ENCODE peak calls at places on chromosomes 13 and 19, in eight cellular contexts. Q, T, G, J, L, Y, N and A are unnamed samples.

GRCh38 chr19:10043286-10043927 is 30.1 kb downstream of the RDH8 start:
- DNase-seq in L (no peak), Y (no peak), N (peak; percentile 17), G (peak; percentile 10), J (peak; percentile 60), Q (no peak), T (no peak), A (no peak)

GRCh38 chr19:54035215-54036178 is 28.2 kb downstream of the VSTM1 start:
- DNase-seq in T (no peak), G (peak; percentile 87), J (peak; percentile 88), Y (no peak), N (peak; percentile 83), Q (no peak), L (no peak), A (peak; percentile 75)

GRCh38 chr19:35509018-35509652 is 4.3 kb downstream of the DMKN start:
- DNase-seq in T (peak; percentile 37), N (no peak), L (no peak), Q (peak; percentile 33), G (no peak), Y (no peak), J (no peak), A (peak; percentile 79)

GRCh38 chr19:2475018-2475701 is 767 bp upstream of the GADD45B start:
- DNase-seq in N (no peak), L (no peak), Q (peak; percentile 68), J (peak; percentile 80), T (peak; percentile 54), Y (peak; percentile 80), G (peak; percentile 73), A (no peak)

GRCh38 chr13:26895081-26895807 is 134.7 kb upstream of the GPR12 start:
- DNase-seq in T (no peak), G (peak; percentile 13), Q (no peak), J (peak; percentile 47), N (no peak), L (no peak), Y (no peak), A (no peak)

GRCh38 chr13:112065867-112066623 is 904 bp upstream of the SOX1 start:
- DNase-seq in Q (no peak), J (no peak), T (no peak), L (no peak), N (no peak), Y (no peak), G (no peak), A (no peak)

GRCh38 chr13:43484432-43485225 is 302.1 kb downstream of the ENOX1 start:
- DNase-seq in T (no peak), J (no peak), Q (no peak), L (no peak), Y (no peak), N (no peak), G (no peak), A (no peak)

GRCh38 chr19:33098023-33098652 is 17.2 kb downstream of the GPATCH1 start:
- DNase-seq in L (no peak), Y (no peak), J (peak; percentile 37), N (no peak), T (no peak), Q (no peak), G (no peak), A (peak; percentile 88)

GRCh38 chr19:14135985-14136508 is 342 bp downstream of the ASF1B start:
- DNase-seq in J (no peak), G (no peak), Q (no peak), T (no peak), Y (no peak), N (no peak), L (no peak), A (no peak)

GRCh38 chr13:26022538-26023292 is 29.1 kb downstream of the SHISA2 start:
- DNase-seq in T (peak; percentile 73), Y (peak; percentile 74), N (peak; percentile 4), J (peak; percentile 56), G (peak; percentile 57), Q (no peak), L (peak; percentile 75), A (peak; percentile 58)

GRCh38 chr13:21148557-21149258 is 27.6 kb downstream of the SKA3 start:
- DNase-seq in J (no peak), T (no peak), G (no peak), Q (no peak), L (no peak), Y (no peak), N (no peak), A (no peak)

GRCh38 chr13:100588350-100589177 is at the start of gene GGACT:
- DNase-seq in N (no peak), Y (peak; percentile 73), L (peak; percentile 69), J (peak; percentile 51), G (peak; percentile 77), Q (peak; percentile 89), T (peak; percentile 77), A (peak; percentile 32)

GRCh38 chr19:35903550-35904179 is 1.3 kb downstream of the HCST start:
- DNase-seq in J (peak; percentile 89), T (peak; percentile 64), N (no peak), L (no peak), G (peak; percentile 7), Y (peak; percentile 87), Q (peak; percentile 99), A (peak; percentile 37)

GRCh38 chr13:93521307-93521706 is 294.7 kb downstream of the GPC6 start:
- DNase-seq in G (no peak), L (no peak), Q (no peak), Y (no peak), J (no peak), N (no peak), T (no peak), A (no peak)

GRCh38 chr19:4803736-4804695 is 12.5 kb downstream of the FEM1A start:
- DNase-seq in Q (peak; percentile 46), N (no peak), T (peak; percentile 87), G (peak; percentile 76), L (peak; percentile 63), J (peak; percentile 77), Y (no peak), A (no peak)

GRCh38 chr13:32150794-32151193 is 119.2 kb downstream of the FRY start:
- DNase-seq in G (no peak), Y (peak; percentile 78), N (peak; percentile 82), T (no peak), L (no peak), Q (no peak), J (no peak), A (no peak)

GRCh38 chr19:8148410-8149231 is 771 bp downstream of the FBN3 start:
- DNase-seq in T (peak; percentile 76), J (no peak), Q (no peak), G (no peak), L (no peak), Y (no peak), N (no peak), A (no peak)

GRCh38 chr19:46115396-46116109 is 8.9 kb downstream of the IGFL3 start:
- DNase-seq in L (no peak), Y (no peak), T (no peak), N (no peak), Q (peak; percentile 31), J (peak; percentile 73), G (no peak), A (peak; percentile 93)

GRCh38 chr13:34587586-34587985 is 354.5 kb upstream of the NBEA start:
- DNase-seq in Q (no peak), N (no peak), T (no peak), G (no peak), Y (no peak), J (no peak), L (no peak), A (no peak)

GRCh38 chr13:50353651-50354415 is 338.6 kb downstream of the KCNRG start:
- DNase-seq in N (peak; percentile 21), Y (no peak), G (no peak), Q (no peak), L (no peak), J (peak; percentile 85), T (no peak), A (peak; percentile 93)

GRCh38 chr13:106942558-106942957 is 374.6 kb upstream of the ARGLU1 start:
- DNase-seq in J (no peak), Y (no peak), G (no peak), Q (no peak), N (no peak), T (no peak), L (no peak), A (no peak)